ENCODE peak calls at places on chromosomes 3 and 15, in ten cellular contexts. One of them, this sample, is unnamed.

GRCh38 chr15:81373996-81374395 is at the start of gene TMC3:
- DNase-seq in right atrium auricular region: no peak
- DNase-seq in RWPE1: no peak
- DNase-seq in GM23338: no peak
- DNase-seq in pancreas: no peak
- DNase-seq in stomach: no peak
- DNase-seq in heart left ventricle: no peak
- DNase-seq in GM23248: peak; percentile 7
- DNase-seq in lower lobe of right lung: no peak
- DNase-seq in thoracic aorta: no peak
- DNase-seq in this sample: no peak

GRCh38 chr3:38836561-38836960 is 20.5 kb upstream of the SCN10A start:
- DNase-seq in right atrium auricular region: no peak
- DNase-seq in RWPE1: no peak
- DNase-seq in GM23338: peak; percentile 2
- DNase-seq in pancreas: no peak
- DNase-seq in stomach: no peak
- DNase-seq in heart left ventricle: no peak
- DNase-seq in GM23248: no peak
- DNase-seq in lower lobe of right lung: no peak
- DNase-seq in thoracic aorta: no peak
- DNase-seq in this sample: no peak

GRCh38 chr15:80750591-80750990 is 28.6 kb upstream of the CEMIP start:
- DNase-seq in right atrium auricular region: no peak
- DNase-seq in RWPE1: no peak
- DNase-seq in GM23338: no peak
- DNase-seq in pancreas: no peak
- DNase-seq in stomach: no peak
- DNase-seq in heart left ventricle: no peak
- DNase-seq in GM23248: no peak
- DNase-seq in lower lobe of right lung: no peak
- DNase-seq in thoracic aorta: no peak
- DNase-seq in this sample: no peak

GRCh38 chr3:8730641-8731040 is 3.0 kb upstream of the CAV3 start:
- DNase-seq in right atrium auricular region: no peak
- DNase-seq in RWPE1: no peak
- DNase-seq in GM23338: no peak
- DNase-seq in pancreas: no peak
- DNase-seq in stomach: no peak
- DNase-seq in heart left ventricle: no peak
- DNase-seq in GM23248: peak; percentile 25
- DNase-seq in lower lobe of right lung: no peak
- DNase-seq in thoracic aorta: no peak
- DNase-seq in this sample: no peak

GRCh38 chr15:92273732-92274131 is 119.9 kb upstream of the ST8SIA2 start:
- DNase-seq in right atrium auricular region: no peak
- DNase-seq in RWPE1: no peak
- DNase-seq in GM23338: no peak
- DNase-seq in pancreas: no peak
- DNase-seq in stomach: no peak
- DNase-seq in heart left ventricle: no peak
- DNase-seq in GM23248: no peak
- DNase-seq in lower lobe of right lung: no peak
- DNase-seq in thoracic aorta: no peak
- DNase-seq in this sample: no peak

GRCh38 chr3:176274161-176274560 is 923.1 kb downstream of the TBL1XR1 start:
- DNase-seq in right atrium auricular region: no peak
- DNase-seq in RWPE1: no peak
- DNase-seq in GM23338: no peak
- DNase-seq in pancreas: no peak
- DNase-seq in stomach: no peak
- DNase-seq in heart left ventricle: no peak
- DNase-seq in GM23248: no peak
- DNase-seq in lower lobe of right lung: no peak
- DNase-seq in thoracic aorta: no peak
- DNase-seq in this sample: no peak

GRCh38 chr3:194995922-194996321 is 275.0 kb downstream of the XXYLT1 start:
- DNase-seq in right atrium auricular region: no peak
- DNase-seq in RWPE1: no peak
- DNase-seq in GM23338: peak; percentile 15
- DNase-seq in pancreas: no peak
- DNase-seq in stomach: no peak
- DNase-seq in heart left ventricle: no peak
- DNase-seq in GM23248: no peak
- DNase-seq in lower lobe of right lung: no peak
- DNase-seq in thoracic aorta: no peak
- DNase-seq in this sample: peak; percentile 28

GRCh38 chr15:43093026-43093425 is 12.8 kb downstream of the UBR1 start:
- DNase-seq in right atrium auricular region: no peak
- DNase-seq in RWPE1: no peak
- DNase-seq in GM23338: no peak
- DNase-seq in pancreas: no peak
- DNase-seq in stomach: no peak
- DNase-seq in heart left ventricle: no peak
- DNase-seq in GM23248: peak; percentile 6
- DNase-seq in lower lobe of right lung: no peak
- DNase-seq in thoracic aorta: no peak
- DNase-seq in this sample: no peak

GRCh38 chr3:116863270-116863770 is 153.7 kb downstream of the TUSC7 start:
- DNase-seq in right atrium auricular region: no peak
- DNase-seq in RWPE1: no peak
- DNase-seq in GM23338: no peak
- DNase-seq in pancreas: no peak
- DNase-seq in stomach: no peak
- DNase-seq in heart left ventricle: no peak
- DNase-seq in GM23248: no peak
- DNase-seq in lower lobe of right lung: no peak
- DNase-seq in thoracic aorta: no peak
- DNase-seq in this sample: no peak

GRCh38 chr15:71551566-71551965 is 258.8 kb upstream of the NR2E3 start:
- DNase-seq in right atrium auricular region: no peak
- DNase-seq in RWPE1: no peak
- DNase-seq in GM23338: no peak
- DNase-seq in pancreas: no peak
- DNase-seq in stomach: no peak
- DNase-seq in heart left ventricle: no peak
- DNase-seq in GM23248: no peak
- DNase-seq in lower lobe of right lung: no peak
- DNase-seq in thoracic aorta: no peak
- DNase-seq in this sample: no peak

GRCh38 chr15:74616020-74616939 is 644 bp downstream of the CLK3 start:
- DNase-seq in right atrium auricular region: peak; percentile 80
- DNase-seq in RWPE1: peak; percentile 59
- DNase-seq in GM23338: peak; percentile 48
- DNase-seq in pancreas: peak; percentile 71
- DNase-seq in stomach: peak; percentile 87
- DNase-seq in heart left ventricle: peak; percentile 87
- DNase-seq in GM23248: peak; percentile 85
- DNase-seq in lower lobe of right lung: peak; percentile 86
- DNase-seq in thoracic aorta: peak; percentile 60
- DNase-seq in this sample: peak; percentile 89

GRCh38 chr3:140499114-140499757 is 178.6 kb upstream of the TRIM42 start:
- DNase-seq in right atrium auricular region: no peak
- DNase-seq in RWPE1: peak; percentile 11
- DNase-seq in GM23338: peak; percentile 62
- DNase-seq in pancreas: no peak
- DNase-seq in stomach: no peak
- DNase-seq in heart left ventricle: no peak
- DNase-seq in GM23248: peak; percentile 41
- DNase-seq in lower lobe of right lung: no peak
- DNase-seq in thoracic aorta: no peak
- DNase-seq in this sample: no peak

GRCh38 chr3:128317101-128317697 is 149.5 kb downstream of the DNAJB8 start:
- DNase-seq in right atrium auricular region: no peak
- DNase-seq in RWPE1: no peak
- DNase-seq in GM23338: no peak
- DNase-seq in pancreas: no peak
- DNase-seq in stomach: peak; percentile 17
- DNase-seq in heart left ventricle: peak; percentile 6
- DNase-seq in GM23248: no peak
- DNase-seq in lower lobe of right lung: no peak
- DNase-seq in thoracic aorta: no peak
- DNase-seq in this sample: peak; percentile 54

GRCh38 chr3:61009025-61009424 is 242.2 kb downstream of the FHIT start:
- DNase-seq in right atrium auricular region: no peak
- DNase-seq in RWPE1: no peak
- DNase-seq in GM23338: peak; percentile 55
- DNase-seq in pancreas: no peak
- DNase-seq in stomach: no peak
- DNase-seq in heart left ventricle: no peak
- DNase-seq in GM23248: no peak
- DNase-seq in lower lobe of right lung: peak; percentile 55
- DNase-seq in thoracic aorta: no peak
- DNase-seq in this sample: no peak

GRCh38 chr3:114725966-114726365 is 421.1 kb downstream of the ZBTB20 start:
- DNase-seq in right atrium auricular region: no peak
- DNase-seq in RWPE1: no peak
- DNase-seq in GM23338: no peak
- DNase-seq in pancreas: no peak
- DNase-seq in stomach: no peak
- DNase-seq in heart left ventricle: no peak
- DNase-seq in GM23248: no peak
- DNase-seq in lower lobe of right lung: no peak
- DNase-seq in thoracic aorta: no peak
- DNase-seq in this sample: no peak
- H3K27ac ChIP-seq in right atrium auricular region: no peak overlapping the region
- H3K27ac ChIP-seq in RWPE1: no peak overlapping the region
- H3K27ac ChIP-seq in GM23338: no peak overlapping the region
- H3K27ac ChIP-seq in pancreas: no peak overlapping the region
- H3K27ac ChIP-seq in stomach: no peak overlapping the region
- H3K27ac ChIP-seq in heart left ventricle: no peak overlapping the region
- H3K27ac ChIP-seq in GM23248: no peak overlapping the region
- H3K27ac ChIP-seq in lower lobe of right lung: no peak overlapping the region
- H3K27ac ChIP-seq in thoracic aorta: no peak overlapping the region
- H3K27ac ChIP-seq in this sample: no peak overlapping the region

GRCh38 chr3:66441124-66441523 is 59.7 kb downstream of the LRIG1 start:
- DNase-seq in right atrium auricular region: no peak
- DNase-seq in RWPE1: peak; percentile 64
- DNase-seq in GM23338: peak; percentile 44
- DNase-seq in pancreas: no peak
- DNase-seq in stomach: no peak
- DNase-seq in heart left ventricle: no peak
- DNase-seq in GM23248: peak; percentile 71
- DNase-seq in lower lobe of right lung: no peak
- DNase-seq in thoracic aorta: no peak
- DNase-seq in this sample: no peak

GRCh38 chr3:66442254-66443249 is 58.3 kb downstream of the LRIG1 start:
- DNase-seq in right atrium auricular region: peak; percentile 74
- DNase-seq in RWPE1: peak; percentile 45
- DNase-seq in GM23338: peak; percentile 94
- DNase-seq in pancreas: peak; percentile 90
- DNase-seq in stomach: peak; percentile 81
- DNase-seq in heart left ventricle: peak; percentile 81
- DNase-seq in GM23248: peak; percentile 86
- DNase-seq in lower lobe of right lung: peak; percentile 61
- DNase-seq in thoracic aorta: no peak
- DNase-seq in this sample: no peak

GRCh38 chr3:66443404-66443803 is 57.4 kb downstream of the LRIG1 start:
- DNase-seq in right atrium auricular region: no peak
- DNase-seq in RWPE1: no peak
- DNase-seq in GM23338: no peak
- DNase-seq in pancreas: no peak
- DNase-seq in stomach: no peak
- DNase-seq in heart left ventricle: no peak
- DNase-seq in GM23248: no peak
- DNase-seq in lower lobe of right lung: no peak
- DNase-seq in thoracic aorta: no peak
- DNase-seq in this sample: no peak

GRCh38 chr3:66441692-66442091 is 59.1 kb downstream of the LRIG1 start:
- DNase-seq in right atrium auricular region: no peak
- DNase-seq in RWPE1: no peak
- DNase-seq in GM23338: no peak
- DNase-seq in pancreas: no peak
- DNase-seq in stomach: no peak
- DNase-seq in heart left ventricle: no peak
- DNase-seq in GM23248: no peak
- DNase-seq in lower lobe of right lung: no peak
- DNase-seq in thoracic aorta: no peak
- DNase-seq in this sample: no peak

DNA sequence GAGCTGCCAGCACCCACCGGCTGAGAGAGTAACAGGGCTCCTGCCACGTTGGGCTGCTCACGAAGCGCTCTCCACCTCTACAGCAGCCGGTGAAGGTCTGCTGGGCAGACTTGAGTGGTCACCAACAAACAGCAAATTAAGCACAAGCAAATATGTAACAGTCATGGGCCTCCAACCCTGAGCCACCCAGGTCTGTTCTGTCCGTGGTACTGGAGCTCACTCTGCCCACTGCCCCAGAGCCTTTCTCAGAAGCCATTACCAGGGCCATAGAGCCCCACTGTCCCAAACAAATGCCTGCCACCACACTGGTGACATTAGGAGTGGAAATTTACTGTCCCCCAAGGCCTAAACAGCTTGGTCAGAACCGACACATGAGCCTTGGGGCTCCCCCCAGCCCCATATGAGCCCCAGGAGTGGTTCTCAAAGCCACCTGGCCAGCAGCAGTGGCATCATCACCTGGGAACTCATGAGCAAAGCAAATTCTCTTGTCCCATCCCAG is 56.6 kb downstream of the LRIG1 start:
- DNase-seq in right atrium auricular region: no peak
- DNase-seq in RWPE1: no peak
- DNase-seq in GM23338: no peak
- DNase-seq in pancreas: no peak
- DNase-seq in stomach: no peak
- DNase-seq in heart left ventricle: no peak
- DNase-seq in GM23248: no peak
- DNase-seq in lower lobe of right lung: no peak
- DNase-seq in thoracic aorta: no peak
- DNase-seq in this sample: no peak
- H3K27ac ChIP-seq in right atrium auricular region: no peak overlapping the region
- H3K27ac ChIP-seq in RWPE1: peak overlapping the region; percentile 93
- H3K27ac ChIP-seq in GM23338: peak overlapping the region; percentile 100
- H3K27ac ChIP-seq in pancreas: peak overlapping the region; percentile 91
- H3K27ac ChIP-seq in stomach: peak overlapping the region; percentile 83
- H3K27ac ChIP-seq in heart left ventricle: peak overlapping the region; percentile 84
- H3K27ac ChIP-seq in GM23248: no peak overlapping the region
- H3K27ac ChIP-seq in lower lobe of right lung: peak overlapping the region; percentile 31
- H3K27ac ChIP-seq in thoracic aorta: peak overlapping the region; percentile 89
- H3K27ac ChIP-seq in this sample: no peak overlapping the region

GRCh38 chr15:93826798-93827197 is 404.6 kb upstream of the MCTP2 start:
- DNase-seq in right atrium auricular region: no peak
- DNase-seq in RWPE1: no peak
- DNase-seq in GM23338: no peak
- DNase-seq in pancreas: no peak
- DNase-seq in stomach: no peak
- DNase-seq in heart left ventricle: peak; percentile 26
- DNase-seq in GM23248: no peak
- DNase-seq in lower lobe of right lung: no peak
- DNase-seq in thoracic aorta: no peak
- DNase-seq in this sample: no peak
- H3K27ac ChIP-seq in right atrium auricular region: no peak overlapping the region
- H3K27ac ChIP-seq in RWPE1: no peak overlapping the region
- H3K27ac ChIP-seq in GM23338: no peak overlapping the region
- H3K27ac ChIP-seq in pancreas: no peak overlapping the region
- H3K27ac ChIP-seq in stomach: no peak overlapping the region
- H3K27ac ChIP-seq in heart left ventricle: no peak overlapping the region
- H3K27ac ChIP-seq in GM23248: no peak overlapping the region
- H3K27ac ChIP-seq in lower lobe of right lung: no peak overlapping the region
- H3K27ac ChIP-seq in thoracic aorta: no peak overlapping the region
- H3K27ac ChIP-seq in this sample: no peak overlapping the region

GRCh38 chr3:181418249-181418648 is 293.5 kb upstream of the SOX2 start:
- DNase-seq in right atrium auricular region: no peak
- DNase-seq in RWPE1: no peak
- DNase-seq in GM23338: no peak
- DNase-seq in pancreas: no peak
- DNase-seq in stomach: no peak
- DNase-seq in heart left ventricle: no peak
- DNase-seq in GM23248: no peak
- DNase-seq in lower lobe of right lung: no peak
- DNase-seq in thoracic aorta: no peak
- DNase-seq in this sample: no peak

GRCh38 chr3:181417748-181418147 is 294.0 kb upstream of the SOX2 start:
- DNase-seq in right atrium auricular region: no peak
- DNase-seq in RWPE1: peak; percentile 36
- DNase-seq in GM23338: peak; percentile 28
- DNase-seq in pancreas: no peak
- DNase-seq in stomach: no peak
- DNase-seq in heart left ventricle: no peak
- DNase-seq in GM23248: peak; percentile 6
- DNase-seq in lower lobe of right lung: no peak
- DNase-seq in thoracic aorta: no peak
- DNase-seq in this sample: no peak
- H3K27ac ChIP-seq in right atrium auricular region: no peak overlapping the region
- H3K27ac ChIP-seq in RWPE1: no peak overlapping the region
- H3K27ac ChIP-seq in GM23338: no peak overlapping the region
- H3K27ac ChIP-seq in pancreas: no peak overlapping the region
- H3K27ac ChIP-seq in stomach: no peak overlapping the region
- H3K27ac ChIP-seq in heart left ventricle: no peak overlapping the region
- H3K27ac ChIP-seq in GM23248: no peak overlapping the region
- H3K27ac ChIP-seq in lower lobe of right lung: no peak overlapping the region
- H3K27ac ChIP-seq in thoracic aorta: no peak overlapping the region
- H3K27ac ChIP-seq in this sample: no peak overlapping the region

This sample was measured in coronary artery.